ENCODE peak calls at places on chromosomes 5 and 9, in eight cellular contexts. One of them, this sample, is unnamed.

GRCh38 chr9:130693101-130693425 is 517 bp upstream of the EXOSC2 start:
- DNase-seq in body of pancreas: no peak
- DNase-seq in islet precursor cell: no peak
- DNase-seq in NCI-H1105: no peak
- DNase-seq in choroid plexus epithelial cell: no peak
- DNase-seq in stimulated activated CD8-positive, alpha-beta memory T cell treated with anti-CD3 and anti-CD28 coated beads, Interleukin-7, amount 100 ng/mL, for 4 hours: no peak
- DNase-seq in endothelial cell: no peak
- DNase-seq in tibial nerve: no peak
- DNase-seq in this sample: no peak

GRCh38 chr5:176793343-176793699 is 17.0 kb upstream of the UNC5A start:
- DNase-seq in body of pancreas: no peak
- DNase-seq in islet precursor cell: no peak
- DNase-seq in NCI-H1105: no peak
- DNase-seq in choroid plexus epithelial cell: no peak
- DNase-seq in stimulated activated CD8-positive, alpha-beta memory T cell treated with anti-CD3 and anti-CD28 coated beads, Interleukin-7, amount 100 ng/mL, for 4 hours: no peak
- DNase-seq in endothelial cell: no peak
- DNase-seq in tibial nerve: no peak
- DNase-seq in this sample: peak; percentile 82

GRCh38 chr5:171596391-171596878 is 177.0 kb downstream of the FGF18 start:
- DNase-seq in body of pancreas: no peak
- DNase-seq in islet precursor cell: peak; percentile 96
- DNase-seq in NCI-H1105: no peak
- DNase-seq in choroid plexus epithelial cell: peak; percentile 91
- DNase-seq in stimulated activated CD8-positive, alpha-beta memory T cell treated with anti-CD3 and anti-CD28 coated beads, Interleukin-7, amount 100 ng/mL, for 4 hours: no peak
- DNase-seq in endothelial cell: no peak
- DNase-seq in tibial nerve: no peak
- DNase-seq in this sample: peak; percentile 69

GRCh38 chr5:138148811-138149210 is 9.6 kb upstream of the NME5 start:
- DNase-seq in body of pancreas: no peak
- DNase-seq in islet precursor cell: peak; percentile 54
- DNase-seq in NCI-H1105: no peak
- DNase-seq in choroid plexus epithelial cell: peak; percentile 61
- DNase-seq in stimulated activated CD8-positive, alpha-beta memory T cell treated with anti-CD3 and anti-CD28 coated beads, Interleukin-7, amount 100 ng/mL, for 4 hours: no peak
- DNase-seq in endothelial cell: no peak
- DNase-seq in tibial nerve: no peak
- DNase-seq in this sample: no peak

GRCh38 chr5:61394078-61394701 is 62.1 kb downstream of the ZSWIM6 start:
- DNase-seq in body of pancreas: no peak
- DNase-seq in islet precursor cell: no peak
- DNase-seq in NCI-H1105: no peak
- DNase-seq in choroid plexus epithelial cell: no peak
- DNase-seq in stimulated activated CD8-positive, alpha-beta memory T cell treated with anti-CD3 and anti-CD28 coated beads, Interleukin-7, amount 100 ng/mL, for 4 hours: no peak
- DNase-seq in endothelial cell: no peak
- DNase-seq in tibial nerve: no peak
- DNase-seq in this sample: no peak

GRCh38 chr5:84265739-84266464 is 118.8 kb downstream of the EDIL3 start:
- DNase-seq in body of pancreas: no peak
- DNase-seq in islet precursor cell: no peak
- DNase-seq in NCI-H1105: no peak
- DNase-seq in choroid plexus epithelial cell: no peak
- DNase-seq in stimulated activated CD8-positive, alpha-beta memory T cell treated with anti-CD3 and anti-CD28 coated beads, Interleukin-7, amount 100 ng/mL, for 4 hours: no peak
- DNase-seq in endothelial cell: no peak
- DNase-seq in tibial nerve: no peak
- DNase-seq in this sample: no peak

GRCh38 chr5:57857696-57858095 is 375.1 kb upstream of the ACTBL2 start:
- DNase-seq in body of pancreas: no peak
- DNase-seq in islet precursor cell: no peak
- DNase-seq in NCI-H1105: no peak
- DNase-seq in choroid plexus epithelial cell: no peak
- DNase-seq in stimulated activated CD8-positive, alpha-beta memory T cell treated with anti-CD3 and anti-CD28 coated beads, Interleukin-7, amount 100 ng/mL, for 4 hours: no peak
- DNase-seq in endothelial cell: no peak
- DNase-seq in tibial nerve: no peak
- DNase-seq in this sample: no peak

GRCh38 chr5:172798422-172799215 is 27.6 kb upstream of the DUSP1 start:
- DNase-seq in body of pancreas: no peak
- DNase-seq in islet precursor cell: no peak
- DNase-seq in NCI-H1105: no peak
- DNase-seq in choroid plexus epithelial cell: peak; percentile 93
- DNase-seq in stimulated activated CD8-positive, alpha-beta memory T cell treated with anti-CD3 and anti-CD28 coated beads, Interleukin-7, amount 100 ng/mL, for 4 hours: no peak
- DNase-seq in endothelial cell: no peak
- DNase-seq in tibial nerve: no peak
- DNase-seq in this sample: no peak

GRCh38 chr9:22105005-22105722 is 96.1 kb upstream of the CDKN2B start:
- DNase-seq in body of pancreas: no peak
- DNase-seq in islet precursor cell: no peak
- DNase-seq in NCI-H1105: no peak
- DNase-seq in choroid plexus epithelial cell: no peak
- DNase-seq in stimulated activated CD8-positive, alpha-beta memory T cell treated with anti-CD3 and anti-CD28 coated beads, Interleukin-7, amount 100 ng/mL, for 4 hours: no peak
- DNase-seq in endothelial cell: no peak
- DNase-seq in tibial nerve: no peak
- DNase-seq in this sample: no peak

GRCh38 chr9:134214766-134215394 is 50.5 kb upstream of the RNU6ATAC start:
- DNase-seq in body of pancreas: no peak
- DNase-seq in islet precursor cell: no peak
- DNase-seq in NCI-H1105: no peak
- DNase-seq in choroid plexus epithelial cell: no peak
- DNase-seq in stimulated activated CD8-positive, alpha-beta memory T cell treated with anti-CD3 and anti-CD28 coated beads, Interleukin-7, amount 100 ng/mL, for 4 hours: no peak
- DNase-seq in endothelial cell: no peak
- DNase-seq in tibial nerve: no peak
- DNase-seq in this sample: no peak

GRCh38 chr5:73706963-73707362 is 81.0 kb downstream of the ARHGEF28 start:
- DNase-seq in body of pancreas: no peak
- DNase-seq in islet precursor cell: no peak
- DNase-seq in NCI-H1105: no peak
- DNase-seq in choroid plexus epithelial cell: no peak
- DNase-seq in stimulated activated CD8-positive, alpha-beta memory T cell treated with anti-CD3 and anti-CD28 coated beads, Interleukin-7, amount 100 ng/mL, for 4 hours: no peak
- DNase-seq in endothelial cell: no peak
- DNase-seq in tibial nerve: no peak
- DNase-seq in this sample: no peak

GRCh38 chr5:1272201-1272600 is 22.7 kb downstream of the TERT start:
- DNase-seq in body of pancreas: no peak
- DNase-seq in islet precursor cell: no peak
- DNase-seq in NCI-H1105: no peak
- DNase-seq in choroid plexus epithelial cell: no peak
- DNase-seq in stimulated activated CD8-positive, alpha-beta memory T cell treated with anti-CD3 and anti-CD28 coated beads, Interleukin-7, amount 100 ng/mL, for 4 hours: no peak
- DNase-seq in endothelial cell: no peak
- DNase-seq in tibial nerve: no peak
- DNase-seq in this sample: no peak

GRCh38 chr9:69175488-69175872 is 1.4 kb downstream of the TJP2 start:
- DNase-seq in body of pancreas: no peak
- DNase-seq in islet precursor cell: no peak
- DNase-seq in NCI-H1105: no peak
- DNase-seq in choroid plexus epithelial cell: no peak
- DNase-seq in stimulated activated CD8-positive, alpha-beta memory T cell treated with anti-CD3 and anti-CD28 coated beads, Interleukin-7, amount 100 ng/mL, for 4 hours: no peak
- DNase-seq in endothelial cell: no peak
- DNase-seq in tibial nerve: no peak
- DNase-seq in this sample: no peak

GRCh38 chr9:127035948-127036347 is 86.5 kb downstream of the ANGPTL2 start:
- DNase-seq in body of pancreas: no peak
- DNase-seq in islet precursor cell: peak; percentile 17
- DNase-seq in NCI-H1105: no peak
- DNase-seq in choroid plexus epithelial cell: peak; percentile 65
- DNase-seq in stimulated activated CD8-positive, alpha-beta memory T cell treated with anti-CD3 and anti-CD28 coated beads, Interleukin-7, amount 100 ng/mL, for 4 hours: no peak
- DNase-seq in endothelial cell: no peak
- DNase-seq in tibial nerve: peak; percentile 63
- DNase-seq in this sample: no peak